ENCODE peak calls at places on chromosomes 7 and 10, in ten cellular contexts. K is stimulated activated CD4-positive, alpha-beta T cell treated with anti-CD3 and anti-CD28 coated beads, Interleukin-4, amount 100 ng/mL, for 4 hours; G is islet precursor cell; H is globus pallidus; R is PC-9; V is epithelial cell of esophagus; E is CD8-positive, alpha-beta T cell; A is mucosa of gallbladder; B is stomach; P is effector CD8-positive, alpha-beta T cell. N is an unnamed sample.

GRCh38 chr10:113431807-113432206 is 121.0 kb upstream of the HABP2 start:
- DNase-seq in R (no peak), E (no peak), G (no peak), B (no peak), K (no peak), A (no peak), H (no peak), V (no peak), P (no peak), N (no peak)

GRCh38 chr10:103843854-103844567 is 11.4 kb downstream of the SH3PXD2A start:
- DNase-seq in R (no peak), G (no peak), K (no peak), B (peak), A (no peak), P (no peak), H (no peak), E (no peak), V (no peak), N (peak)

GRCh38 chr7:92910076-92910475 is 73.7 kb upstream of the CDK6 start:
- DNase-seq in V (no peak), K (no peak), H (no peak), A (no peak), G (no peak), R (no peak), P (no peak), E (no peak), B (no peak), N (no peak)

GRCh38 chr10:89916481-89916880 is 215.1 kb downstream of the KIF20B start:
- DNase-seq in V (peak), A (no peak), E (no peak), R (peak), G (no peak), K (no peak), P (no peak), B (no peak), H (no peak), N (peak)

GRCh38 chr7:134290286-134290685 is 26.4 kb downstream of the SLC35B4 start:
- DNase-seq in A (peak), K (no peak), B (no peak), R (no peak), G (no peak), V (peak), P (no peak), H (no peak), E (no peak), N (peak)

GRCh38 chr10:124084693-124085092 is 8.7 kb downstream of the CHST15 start:
- DNase-seq in A (no peak), V (no peak), E (no peak), H (no peak), P (no peak), K (no peak), G (no peak), B (no peak), R (no peak), N (peak)

GRCh38 chr10:60456053-60456452 is 66.4 kb upstream of the ANK3 start:
- DNase-seq in K (no peak), B (no peak), G (no peak), A (no peak), R (no peak), V (peak), H (no peak), E (no peak), P (no peak), N (peak)

GRCh38 chr10:6048281-6049030 is 13.7 kb downstream of the IL2RA start:
- DNase-seq in V (no peak), H (no peak), G (no peak), R (no peak), E (no peak), K (no peak), A (no peak), P (no peak), B (no peak), N (no peak)

GRCh38 chr7:91191771-91192170 is 72.5 kb upstream of the FZD1 start:
- DNase-seq in K (no peak), B (no peak), P (no peak), R (no peak), G (no peak), V (no peak), A (no peak), E (no peak), H (no peak), N (peak)

GRCh38 chr10:132563485-132564248 is 26.1 kb downstream of the INPP5A start:
- DNase-seq in K (no peak), P (no peak), H (no peak), B (no peak), E (no peak), R (no peak), V (no peak), G (peak), A (no peak), N (peak)

GRCh38 chr10:75660833-75661232 is 229.4 kb downstream of the LRMDA start:
- DNase-seq in A (no peak), K (no peak), R (no peak), B (peak), P (no peak), E (no peak), G (no peak), H (no peak), V (no peak), N (no peak)

GRCh38 chr7:473870-474604 is 45.6 kb downstream of the PDGFA start:
- DNase-seq in A (no peak), V (no peak), P (no peak), R (no peak), K (no peak), H (no peak), B (no peak), G (no peak), E (no peak), N (no peak)

GRCh38 chr10:86360657-86361056 is 5.9 kb downstream of the GRID1 start:
- DNase-seq in H (peak), R (no peak), P (no peak), E (no peak), K (no peak), V (no peak), B (no peak), G (peak), A (no peak), N (no peak)

GRCh38 chr7:149846021-149846420 is 7.8 kb downstream of the ZNF862 start:
- DNase-seq in E (no peak), B (no peak), K (no peak), P (no peak), V (no peak), G (no peak), H (no peak), R (no peak), A (no peak), N (no peak)

GRCh38 chr10:132142396-132143161 is 44.2 kb upstream of the DPYSL4 start:
- DNase-seq in H (peak), R (peak), K (peak), G (no peak), P (peak), V (no peak), E (no peak), B (peak), A (no peak), N (peak)

GRCh38 chr7:82167568-82168314 is 275.8 kb downstream of the CACNA2D1 start:
- DNase-seq in E (no peak), H (peak), V (no peak), G (no peak), P (no peak), K (no peak), B (no peak), R (no peak), A (no peak), N (no peak)

GRCh38 chr7:55733584-55733983 is 129.0 kb downstream of the SEPTIN14 start:
- DNase-seq in B (no peak), H (no peak), A (no peak), G (no peak), V (no peak), R (no peak), K (no peak), P (no peak), E (no peak), N (peak)

GRCh38 chr10:22550732-22551131 is 163.6 kb downstream of the PIP4K2A start:
- DNase-seq in G (no peak), P (peak), E (peak), H (peak), V (peak), K (peak), B (peak), R (peak), A (peak), N (peak)

GRCh38 chr7:116293633-116294032 is 83.3 kb downstream of the TES start:
- DNase-seq in K (no peak), G (no peak), A (no peak), E (no peak), R (no peak), H (no peak), P (no peak), V (no peak), B (no peak), N (no peak)

GRCh38 chr7:114921636-114922150 is at the start of gene MDFIC:
- DNase-seq in B (no peak), A (no peak), G (peak), V (no peak), H (no peak), K (peak), E (no peak), R (no peak), P (no peak), N (peak)

GRCh38 chr10:44180321-44181154 is 204.4 kb downstream of the CXCL12 start:
- DNase-seq in H (no peak), G (peak), A (no peak), P (no peak), K (no peak), V (no peak), E (no peak), R (no peak), B (no peak), N (peak)

GRCh38 chr10:99527526-99528255 is 5.1 kb upstream of the NKX2-3 start:
- DNase-seq in H (no peak), B (no peak), G (no peak), E (no peak), P (no peak), K (no peak), V (no peak), R (no peak), A (no peak), N (no peak)

GRCh38 chr10:11469575-11470391 is 141.7 kb downstream of the USP6NL start:
- DNase-seq in E (no peak), R (no peak), B (no peak), H (no peak), G (no peak), A (no peak), K (no peak), V (no peak), P (no peak), N (no peak)

GRCh38 chr10:99658622-99659030 is 683 bp upstream of the ENTPD7 start:
- DNase-seq in G (peak), V (peak), A (peak), K (peak), B (peak), R (no peak), P (peak), E (no peak), H (no peak), N (no peak)

GRCh38 chr10:79059859-79060379 is 8.8 kb upstream of the ZMIZ1 start:
- DNase-seq in R (no peak), P (no peak), B (peak), G (no peak), E (no peak), V (no peak), A (no peak), H (peak), K (no peak), N (no peak)

GRCh38 chr7:101093907-101094306 is 8.6 kb downstream of the TRIM56 start:
- DNase-seq in B (no peak), G (no peak), E (no peak), H (no peak), A (no peak), P (no peak), V (peak), R (no peak), K (no peak), N (peak)

GRCh38 chr7:41911792-41912191 is 208.9 kb upstream of the INHBA start:
- DNase-seq in P (no peak), V (peak), R (no peak), B (no peak), E (no peak), G (no peak), H (no peak), K (no peak), A (no peak), N (peak)

GRCh38 chr7:135508853-135509588 is 881 bp downstream of the CNOT4 start:
- DNase-seq in B (no peak), E (no peak), H (peak), K (peak), R (no peak), P (no peak), A (peak), V (peak), G (peak), N (peak)

GRCh38 chr7:98460902-98461301 is 60.0 kb upstream of the BAIAP2L1 start:
- DNase-seq in B (no peak), V (no peak), E (no peak), P (no peak), K (no peak), A (no peak), G (no peak), R (no peak), H (no peak), N (no peak)

GRCh38 chr7:127632276-127632910 is 14.5 kb upstream of the PAX4 start:
- DNase-seq in B (no peak), P (no peak), V (no peak), E (no peak), G (peak), H (no peak), A (no peak), K (no peak), R (no peak), N (peak)

GRCh38 chr10:91901784-91902677 is 7.3 kb downstream of the FGFBP3 start:
- DNase-seq in V (peak), H (no peak), A (peak), E (no peak), K (peak), B (peak), P (no peak), R (peak), G (peak), N (peak)

GRCh38 chr7:47503283-47503682 is 78.6 kb downstream of the TNS3 start:
- DNase-seq in A (no peak), P (no peak), H (no peak), E (no peak), V (no peak), K (no peak), B (no peak), G (no peak), R (no peak), N (peak)

GRCh38 chr10:112949128-112949823 is 771 bp upstream of the TCF7L2 start:
- DNase-seq in R (no peak), V (no peak), E (no peak), G (no peak), K (no peak), A (peak), P (no peak), B (no peak), H (no peak), N (no peak)

GRCh38 chr7:112654322-112655216 is 135.6 kb downstream of the TMEM168 start:
- DNase-seq in G (no peak), B (no peak), A (no peak), K (no peak), V (peak), E (no peak), P (no peak), R (no peak), H (no peak), N (peak)

GRCh38 chr10:38008006-38008405 is 2.5 kb upstream of the ZNF33A start:
- DNase-seq in H (no peak), V (peak), R (no peak), A (no peak), K (no peak), P (no peak), B (no peak), G (no peak), E (no peak), N (no peak)

GRCh38 chr7:138890467-138890781 is 90.8 kb downstream of the KIAA1549 start:
- DNase-seq in K (no peak), G (no peak), A (no peak), E (no peak), V (no peak), R (no peak), H (no peak), P (no peak), B (no peak), N (no peak)

GRCh38 chr10:71627956-71628355 is 91.6 kb downstream of the C10orf105 start:
- DNase-seq in E (no peak), A (no peak), G (no peak), H (no peak), K (no peak), B (no peak), R (no peak), P (no peak), V (no peak), N (no peak)

GRCh38 chr10:71494980-71495381 is 98.3 kb downstream of the CDH23 start:
- DNase-seq in H (no peak), G (no peak), V (no peak), R (no peak), E (no peak), P (no peak), A (no peak), B (no peak), K (no peak), N (no peak)